ENCODE peak calls at places on chromosome 2, in seven cellular contexts. G is lower leg skin; A is skeletal muscle cell; K is CD8-positive, alpha-beta memory T cell; P is activated gamma-delta T cell treated with Interleukin-2 at 50 U/mL for 16 hours; D is transverse colon; S is CD4-positive, CD25-positive, alpha-beta regulatory T cell. L is an unnamed sample.

GRCh38 chr2:148282201-148282600 is 261.3 kb downstream of the MBD5 start:
- DNase-seq in K (no peak), S (no peak), A (no peak), D (no peak), G (no peak), P (no peak), L (no peak)

GRCh38 chr2:77005522-77005921 is 516.7 kb downstream of the LRRTM4 start:
- DNase-seq in A (no peak), D (no peak), G (no peak), K (no peak), P (no peak), S (no peak), L (no peak)

GRCh38 chr2:120985174-120985996 is 249.7 kb downstream of the GLI2 start:
- DNase-seq in K (no peak), D (no peak), S (no peak), G (no peak), P (no peak), A (no peak), L (peak)

GRCh38 chr2:240162032-240162431 is 21.6 kb upstream of the OTOS start:
- DNase-seq in P (no peak), K (no peak), D (no peak), A (no peak), S (no peak), G (no peak), L (no peak)

GRCh38 chr2:203195331-203195730 is 43.5 kb upstream of the CYP20A1 start:
- DNase-seq in K (no peak), A (no peak), P (no peak), D (no peak), S (no peak), G (no peak), L (no peak)

GRCh38 chr2:204795156-204795555 is 249.9 kb downstream of the PARD3B start:
- DNase-seq in A (peak), P (no peak), D (no peak), S (no peak), G (no peak), K (no peak), L (no peak)

GRCh38 chr2:231399853-231400667 is 4.5 kb downstream of the B3GNT7 start:
- DNase-seq in S (no peak), D (no peak), G (no peak), A (no peak), K (no peak), P (no peak), L (no peak)

GRCh38 chr2:239749272-239749873 is 275.8 kb downstream of the NDUFA10 start:
- DNase-seq in K (no peak), P (no peak), S (no peak), A (no peak), D (no peak), G (no peak), L (no peak)

GRCh38 chr2:25228848-25229674 is 60.7 kb upstream of the POMC start:
- DNase-seq in A (peak), K (no peak), P (peak), D (peak), G (peak), S (no peak), L (peak)

GRCh38 chr2:74399785-74400184 is 19.7 kb upstream of the DCTN1 start:
- DNase-seq in P (no peak), S (peak), A (no peak), K (no peak), G (no peak), D (no peak), L (no peak)